ENCODE peak calls at places on chromosomes 3 and 15, in four cellular contexts. One of them, this sample, is unnamed.

GRCh38 chr15:98292442-98293240 is 332.1 kb downstream of the ARRDC4 start:
- DNase-seq in CD4-positive, CD25-positive, alpha-beta regulatory T cell: no peak
- DNase-seq in sigmoid colon: peak
- DNase-seq in right cardiac atrium: peak
- DNase-seq in this sample: no peak

GRCh38 chr3:43105224-43105596 is 669 bp downstream of the POMGNT2 start:
- DNase-seq in CD4-positive, CD25-positive, alpha-beta regulatory T cell: no peak
- DNase-seq in sigmoid colon: no peak
- DNase-seq in right cardiac atrium: peak
- DNase-seq in this sample: no peak

GRCh38 chr3:196639517-196640500 is at the start of gene NRROS:
- DNase-seq in CD4-positive, CD25-positive, alpha-beta regulatory T cell: peak
- DNase-seq in sigmoid colon: peak
- DNase-seq in right cardiac atrium: peak
- DNase-seq in this sample: no peak

GRCh38 chr15:64634576-64635485 is 140.6 kb downstream of the RBPMS2 start:
- DNase-seq in CD4-positive, CD25-positive, alpha-beta regulatory T cell: no peak
- DNase-seq in sigmoid colon: no peak
- DNase-seq in right cardiac atrium: no peak
- DNase-seq in this sample: no peak

GRCh38 chr15:74795961-74796625 is 14.2 kb downstream of the CSK start:
- DNase-seq in CD4-positive, CD25-positive, alpha-beta regulatory T cell: no peak
- DNase-seq in sigmoid colon: no peak
- DNase-seq in right cardiac atrium: no peak
- DNase-seq in this sample: no peak

GRCh38 chr15:83207622-83208356 is at the start of gene HDGFL3:
- DNase-seq in CD4-positive, CD25-positive, alpha-beta regulatory T cell: no peak
- DNase-seq in sigmoid colon: peak
- DNase-seq in right cardiac atrium: peak
- DNase-seq in this sample: no peak

GRCh38 chr3:114404590-114404989 is 110.8 kb downstream of the TIGIT start:
- DNase-seq in CD4-positive, CD25-positive, alpha-beta regulatory T cell: no peak
- DNase-seq in sigmoid colon: no peak
- DNase-seq in right cardiac atrium: no peak
- DNase-seq in this sample: no peak

GRCh38 chr15:59437777-59438574 is at the start of gene FAM81A:
- DNase-seq in CD4-positive, CD25-positive, alpha-beta regulatory T cell: no peak
- DNase-seq in sigmoid colon: peak
- DNase-seq in right cardiac atrium: peak
- DNase-seq in this sample: no peak

GRCh38 chr15:69794643-69795461 is 302.9 kb downstream of the TLE3 start:
- DNase-seq in CD4-positive, CD25-positive, alpha-beta regulatory T cell: no peak
- DNase-seq in sigmoid colon: peak
- DNase-seq in right cardiac atrium: peak
- DNase-seq in this sample: no peak

GRCh38 chr3:43966126-43966525 is 275.4 kb downstream of the ABHD5 start:
- DNase-seq in CD4-positive, CD25-positive, alpha-beta regulatory T cell: no peak
- DNase-seq in sigmoid colon: no peak
- DNase-seq in right cardiac atrium: no peak
- DNase-seq in this sample: no peak

GRCh38 chr15:88144921-88145320 is 111.6 kb downstream of the NTRK3 start:
- DNase-seq in CD4-positive, CD25-positive, alpha-beta regulatory T cell: no peak
- DNase-seq in sigmoid colon: no peak
- DNase-seq in right cardiac atrium: no peak
- DNase-seq in this sample: no peak

GRCh38 chr15:45522179-45522930 is at the start of gene SLC30A4:
- DNase-seq in CD4-positive, CD25-positive, alpha-beta regulatory T cell: peak
- DNase-seq in sigmoid colon: peak
- DNase-seq in right cardiac atrium: peak
- DNase-seq in this sample: no peak

GRCh38 chr3:58384381-58385090 is 49.1 kb downstream of the PDHB start:
- DNase-seq in CD4-positive, CD25-positive, alpha-beta regulatory T cell: no peak
- DNase-seq in sigmoid colon: no peak
- DNase-seq in right cardiac atrium: no peak
- DNase-seq in this sample: no peak

GRCh38 chr3:111548756-111549155 is 6.8 kb downstream of the CD96 start:
- DNase-seq in CD4-positive, CD25-positive, alpha-beta regulatory T cell: no peak
- DNase-seq in sigmoid colon: no peak
- DNase-seq in right cardiac atrium: no peak
- DNase-seq in this sample: no peak

DNA sequence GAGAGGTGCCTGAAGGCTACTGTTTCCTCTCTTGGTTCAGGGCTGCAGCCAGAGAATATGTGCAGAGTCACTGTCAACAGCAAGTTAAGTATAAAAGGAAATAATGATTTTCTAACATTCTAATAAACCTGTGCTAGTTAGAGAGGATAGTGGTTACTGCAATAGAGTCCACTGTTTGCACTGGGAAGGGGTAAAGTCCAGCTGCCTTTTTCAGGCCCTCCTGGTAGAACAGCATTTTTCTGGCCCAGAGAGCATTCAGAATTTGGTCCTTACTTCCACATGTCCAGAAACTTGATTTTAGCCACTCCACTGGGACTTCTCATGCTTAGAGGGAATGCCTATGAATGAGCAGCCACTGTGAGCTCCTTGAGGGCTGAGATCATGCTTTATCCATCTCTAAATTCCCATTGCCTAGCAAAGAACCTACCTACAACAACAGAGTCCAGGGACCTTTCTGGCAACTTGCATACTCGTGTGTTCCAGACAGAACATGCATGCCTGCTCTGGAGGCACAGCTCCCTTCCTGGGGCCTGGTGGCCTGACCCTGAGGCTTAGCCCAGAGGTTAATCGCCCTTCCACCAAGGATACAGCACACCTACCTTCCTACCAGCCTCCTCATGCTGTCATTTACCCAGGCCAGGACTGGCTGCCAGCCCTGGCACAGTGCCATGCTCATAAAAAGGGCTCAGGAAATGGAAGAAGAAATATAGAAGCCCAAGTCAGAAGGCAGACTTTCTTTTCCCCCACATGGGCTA is 50.3 kb upstream of the ATP13A3 start:
- DNase-seq in CD4-positive, CD25-positive, alpha-beta regulatory T cell: no peak
- DNase-seq in sigmoid colon: peak
- DNase-seq in right cardiac atrium: peak
- DNase-seq in this sample: peak
- H3K27ac ChIP-seq in CD4-positive, CD25-positive, alpha-beta regulatory T cell: no peak
- H3K27ac ChIP-seq in sigmoid colon: no peak
- H3K27ac ChIP-seq in right cardiac atrium: no peak
- H3K27ac ChIP-seq in this sample: peak

DNA sequence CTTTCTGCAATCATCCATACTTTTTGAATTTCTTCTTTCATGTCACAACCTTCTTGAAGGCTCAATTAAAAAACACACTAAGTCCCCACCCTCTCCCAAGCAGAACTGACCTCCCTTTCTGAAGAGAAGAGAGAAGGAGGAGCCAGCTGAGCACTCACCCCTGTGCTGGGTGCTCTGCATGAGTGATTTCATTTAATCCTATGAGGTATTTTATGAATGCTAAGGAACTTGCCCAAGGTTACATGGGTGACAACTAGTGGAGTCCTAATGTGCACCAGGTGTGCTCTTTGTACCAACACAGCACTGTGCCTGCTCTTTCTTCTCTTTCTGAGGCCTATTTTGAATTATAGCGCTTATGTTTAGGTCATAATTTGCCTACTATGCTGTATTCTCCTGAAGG is 135.6 kb downstream of the DUT start:
- DNase-seq in CD4-positive, CD25-positive, alpha-beta regulatory T cell: no peak
- DNase-seq in sigmoid colon: no peak
- DNase-seq in right cardiac atrium: no peak
- DNase-seq in this sample: no peak
- H3K27ac ChIP-seq in CD4-positive, CD25-positive, alpha-beta regulatory T cell: no peak
- H3K27ac ChIP-seq in sigmoid colon: no peak
- H3K27ac ChIP-seq in right cardiac atrium: no peak
- H3K27ac ChIP-seq in this sample: no peak

DNA sequence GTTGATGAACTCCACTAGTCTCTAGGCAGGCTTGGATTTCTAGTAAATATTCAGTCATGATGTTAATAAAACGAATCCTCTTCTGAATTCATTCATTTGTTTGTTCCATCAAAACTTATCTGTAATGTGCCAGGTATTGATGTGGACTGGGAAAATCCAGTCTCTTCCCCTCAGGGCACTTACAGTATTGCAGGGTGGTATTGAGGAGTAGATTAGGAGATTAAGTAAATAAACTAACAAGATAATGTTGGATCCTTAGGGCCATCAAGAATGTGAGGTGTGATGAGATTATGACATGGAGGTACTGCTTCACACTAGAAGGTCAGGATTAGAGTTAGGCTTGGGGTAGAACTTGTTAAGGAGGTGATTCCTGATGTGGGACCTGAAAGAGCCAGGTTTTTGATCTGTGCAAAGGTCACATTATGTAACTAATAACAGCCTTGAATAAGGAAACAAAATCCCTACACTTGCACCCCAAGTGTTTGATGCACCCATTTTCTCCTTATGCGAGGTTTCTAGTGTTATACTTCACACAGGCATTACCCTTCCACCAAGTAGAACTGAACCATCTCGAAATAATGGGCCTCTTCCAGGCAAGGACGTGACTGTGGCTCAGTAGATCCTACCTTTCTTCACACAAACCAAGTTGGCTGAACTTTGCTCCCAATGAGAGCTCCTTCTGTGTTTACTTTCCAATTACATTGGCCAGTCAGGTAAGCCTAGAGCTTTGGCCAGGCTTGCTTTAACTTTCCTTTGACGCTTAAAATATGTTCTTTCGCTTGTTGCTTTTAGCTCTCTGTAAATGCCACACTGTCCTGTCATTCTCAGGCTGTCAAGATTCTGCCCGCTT is 16.7 kb downstream of the MCTP2 start:
- DNase-seq in CD4-positive, CD25-positive, alpha-beta regulatory T cell: no peak
- DNase-seq in sigmoid colon: no peak
- DNase-seq in right cardiac atrium: no peak
- DNase-seq in this sample: no peak
- H3K27ac ChIP-seq in CD4-positive, CD25-positive, alpha-beta regulatory T cell: no peak
- H3K27ac ChIP-seq in sigmoid colon: no peak
- H3K27ac ChIP-seq in right cardiac atrium: no peak
- H3K27ac ChIP-seq in this sample: no peak

DNA sequence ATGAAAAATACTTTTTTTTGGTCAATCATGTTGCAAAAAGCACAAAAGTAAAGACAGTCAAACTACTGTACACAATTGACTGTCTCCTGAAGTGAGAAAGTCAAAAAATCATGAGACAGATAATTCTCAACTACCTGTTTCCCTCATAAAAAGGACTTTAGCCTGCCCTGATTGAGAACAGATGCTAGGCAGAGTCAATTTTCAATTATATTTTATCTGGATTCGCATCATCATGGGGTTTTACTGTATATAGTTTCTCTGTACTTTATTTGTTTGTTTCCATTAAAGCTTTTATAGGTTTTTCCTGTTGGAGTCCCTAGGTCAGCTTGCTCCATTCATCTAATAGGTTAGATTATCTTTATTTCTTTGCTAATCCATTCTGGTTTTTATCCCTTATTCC is 53.8 kb downstream of the ECT2 start:
- DNase-seq in CD4-positive, CD25-positive, alpha-beta regulatory T cell: no peak
- DNase-seq in sigmoid colon: no peak
- DNase-seq in right cardiac atrium: no peak
- DNase-seq in this sample: no peak
- H3K27ac ChIP-seq in CD4-positive, CD25-positive, alpha-beta regulatory T cell: no peak
- H3K27ac ChIP-seq in sigmoid colon: no peak
- H3K27ac ChIP-seq in right cardiac atrium: no peak
- H3K27ac ChIP-seq in this sample: no peak

GRCh38 chr3:44996556-44996969 is 20.5 kb downstream of the EXOSC7 start:
- DNase-seq in CD4-positive, CD25-positive, alpha-beta regulatory T cell: no peak
- DNase-seq in sigmoid colon: peak
- DNase-seq in right cardiac atrium: no peak
- DNase-seq in this sample: no peak
- H3K27ac ChIP-seq in CD4-positive, CD25-positive, alpha-beta regulatory T cell: no peak
- H3K27ac ChIP-seq in sigmoid colon: no peak
- H3K27ac ChIP-seq in right cardiac atrium: no peak
- H3K27ac ChIP-seq in this sample: no peak

DNA sequence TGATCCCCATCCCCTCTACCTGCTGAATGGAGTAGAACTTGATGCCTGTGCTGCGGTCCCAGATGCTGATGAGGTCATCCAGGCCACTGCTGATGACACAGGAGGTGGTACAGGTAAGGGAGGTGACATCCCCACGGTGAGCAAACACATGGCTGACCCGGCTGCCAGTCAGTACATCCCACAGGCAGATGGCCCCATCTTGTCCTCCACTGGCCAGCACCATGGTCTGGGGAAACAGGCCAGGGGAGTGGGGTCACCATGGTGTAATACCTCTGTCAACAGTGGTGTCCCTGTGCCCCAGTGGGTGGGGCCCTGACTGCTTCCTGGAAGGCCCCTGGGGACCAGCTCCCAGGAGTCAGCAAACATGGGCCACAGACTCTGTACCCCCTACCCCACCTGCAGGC is 33.3 kb downstream of the PTPN23 start:
- DNase-seq in CD4-positive, CD25-positive, alpha-beta regulatory T cell: no peak
- DNase-seq in sigmoid colon: peak
- DNase-seq in right cardiac atrium: no peak
- DNase-seq in this sample: no peak
- H3K27ac ChIP-seq in CD4-positive, CD25-positive, alpha-beta regulatory T cell: no peak
- H3K27ac ChIP-seq in sigmoid colon: no peak
- H3K27ac ChIP-seq in right cardiac atrium: no peak
- H3K27ac ChIP-seq in this sample: no peak

GRCh38 chr15:52328680-52329079 is 33.1 kb upstream of the MYO5C start:
- DNase-seq in CD4-positive, CD25-positive, alpha-beta regulatory T cell: no peak
- DNase-seq in sigmoid colon: no peak
- DNase-seq in right cardiac atrium: no peak
- DNase-seq in this sample: no peak
- H3K27ac ChIP-seq in CD4-positive, CD25-positive, alpha-beta regulatory T cell: no peak
- H3K27ac ChIP-seq in sigmoid colon: no peak
- H3K27ac ChIP-seq in right cardiac atrium: no peak
- H3K27ac ChIP-seq in this sample: no peak

GRCh38 chr3:112640333-112640863 is 545 bp downstream of the CCDC80 start:
- DNase-seq in CD4-positive, CD25-positive, alpha-beta regulatory T cell: no peak
- DNase-seq in sigmoid colon: peak
- DNase-seq in right cardiac atrium: no peak
- DNase-seq in this sample: no peak
- H3K27ac ChIP-seq in CD4-positive, CD25-positive, alpha-beta regulatory T cell: no peak
- H3K27ac ChIP-seq in sigmoid colon: peak
- H3K27ac ChIP-seq in right cardiac atrium: peak
- H3K27ac ChIP-seq in this sample: peak

DNA sequence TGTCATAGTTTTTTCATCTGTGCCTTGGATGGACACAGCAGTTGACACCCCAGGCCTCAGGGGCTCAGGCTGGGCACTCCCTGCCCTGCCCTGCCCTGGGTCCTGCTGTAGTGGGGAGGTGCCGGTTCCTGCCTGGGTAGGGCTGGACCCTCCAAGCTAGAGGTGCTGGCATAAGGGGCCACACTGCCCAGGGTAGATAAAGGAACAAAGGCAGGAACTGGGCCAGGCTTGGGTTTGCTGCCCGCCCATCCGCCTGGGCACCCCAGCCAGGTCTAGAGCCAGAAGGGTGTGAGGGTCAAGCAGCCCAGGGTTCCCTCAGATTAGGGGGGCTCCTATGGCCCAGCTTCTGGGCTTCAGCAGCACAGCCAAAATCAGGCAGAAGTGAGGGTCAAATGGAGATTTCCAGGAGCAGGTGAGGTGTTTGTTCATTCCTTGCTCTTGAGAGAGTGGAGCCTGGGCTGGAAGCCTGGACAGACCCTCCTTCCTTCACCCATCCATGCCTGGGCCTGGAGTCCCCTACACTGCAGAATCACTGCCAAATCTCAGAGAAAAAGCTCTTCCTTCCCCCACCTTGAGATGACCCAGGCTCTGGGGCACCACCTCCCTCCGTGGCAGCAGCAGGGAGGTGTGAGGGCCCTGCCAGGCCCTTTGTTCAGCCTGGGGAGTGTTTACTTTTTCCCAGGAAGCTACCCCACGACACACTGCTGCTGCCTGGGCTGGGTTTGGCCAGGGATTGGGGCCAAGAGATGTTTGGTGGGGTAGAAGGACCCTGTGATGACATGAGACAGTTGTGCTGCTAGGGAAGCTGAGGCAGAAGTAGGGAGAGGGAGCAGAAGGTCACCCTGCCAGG is 7.1 kb downstream of the SEMA3F start:
- DNase-seq in CD4-positive, CD25-positive, alpha-beta regulatory T cell: no peak
- DNase-seq in sigmoid colon: no peak
- DNase-seq in right cardiac atrium: no peak
- DNase-seq in this sample: no peak
- H3K27ac ChIP-seq in CD4-positive, CD25-positive, alpha-beta regulatory T cell: no peak
- H3K27ac ChIP-seq in sigmoid colon: peak
- H3K27ac ChIP-seq in right cardiac atrium: peak
- H3K27ac ChIP-seq in this sample: peak

This sample was measured in epithelial cell of prostate.